ENCODE peak calls at places on chromosome 16, in four cellular contexts. S is HepG2, F is H1, B is SK-N-SH. C is an unnamed sample. For H3K4me1, the result is how much of the 10 kb centered on the place peaks cover.

GRCh38 chr16:3456374-3456773 is 12.9 kb downstream of the NAA60 start:
- DNase-seq in S (no peak), F (no peak), B (no peak), C (no peak)

GRCh38 chr16:30482366-30482765 is 9.8 kb downstream of the ITGAL start:
- DNase-seq in S (no peak), F (no peak), B (no peak), C (no peak)

GRCh38 chr16:21156767-21157467 is 1.6 kb upstream of the LDAF1 start:
- DNase-seq in S (peak), F (no peak), B (peak), C (no peak)

GRCh38 chr16:77169650-77170236 is 21.2 kb upstream of the MON1B start:
- DNase-seq in S (peak), F (peak), B (peak), C (no peak)

GRCh38 chr16:19393226-19394074 is 24.2 kb upstream of the TMC5 start:
- DNase-seq in S (no peak), F (no peak), B (no peak), C (no peak)

GRCh38 chr16:82700541-82701240 is 73.9 kb downstream of the CDH13 start:
- DNase-seq in S (no peak), F (no peak), B (no peak), C (peak)

GRCh38 chr16:4288148-4288921 is 15.5 kb upstream of the TFAP4 start:
- DNase-seq in S (peak), F (no peak), B (peak), C (no peak)

GRCh38 chr16:89581045-89581695 is 5.6 kb downstream of the CPNE7 start:
- DNase-seq in S (peak), F (no peak), B (no peak), C (no peak)

GRCh38 chr16:68444058-68444657 is 4.2 kb downstream of the SMPD3 start:
- DNase-seq in S (peak), F (no peak), B (no peak), C (no peak)

GRCh38 chr16:89344846-89345577 is 127.5 kb downstream of the ZNF778 start:
- DNase-seq in S (no peak), F (no peak), B (no peak), C (no peak)

GRCh38 chr16:49311823-49312222 is 30.2 kb upstream of the CBLN1 start:
- DNase-seq in S (no peak), F (no peak), B (no peak), C (no peak)

DNA sequence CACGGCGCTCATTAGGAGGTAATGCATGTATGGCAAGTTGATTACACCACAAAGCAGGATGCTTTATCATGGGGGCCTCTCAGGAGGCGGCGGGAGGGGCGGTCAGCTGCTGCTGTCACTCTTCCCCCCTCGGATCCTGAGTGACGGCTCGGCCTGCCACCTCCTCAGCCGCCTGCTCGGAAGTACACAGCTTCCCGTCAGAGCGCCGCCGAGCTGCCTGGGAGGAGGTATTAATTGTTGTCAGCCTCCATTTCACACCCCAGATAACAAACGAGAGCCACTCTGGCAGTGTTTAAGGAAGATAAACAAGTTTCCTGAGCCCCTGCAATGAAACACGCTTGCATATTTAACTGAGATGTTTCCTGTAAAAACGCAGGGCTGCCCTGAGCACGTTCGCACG is 84.1 kb upstream of the IRX3 start:
- DNase-seq in S (no peak), F (no peak), B (no peak), C (no peak)
- TF ChIP-seq TAF1 in S (no peak), F (no peak), B (no peak), C (no peak)

DNA sequence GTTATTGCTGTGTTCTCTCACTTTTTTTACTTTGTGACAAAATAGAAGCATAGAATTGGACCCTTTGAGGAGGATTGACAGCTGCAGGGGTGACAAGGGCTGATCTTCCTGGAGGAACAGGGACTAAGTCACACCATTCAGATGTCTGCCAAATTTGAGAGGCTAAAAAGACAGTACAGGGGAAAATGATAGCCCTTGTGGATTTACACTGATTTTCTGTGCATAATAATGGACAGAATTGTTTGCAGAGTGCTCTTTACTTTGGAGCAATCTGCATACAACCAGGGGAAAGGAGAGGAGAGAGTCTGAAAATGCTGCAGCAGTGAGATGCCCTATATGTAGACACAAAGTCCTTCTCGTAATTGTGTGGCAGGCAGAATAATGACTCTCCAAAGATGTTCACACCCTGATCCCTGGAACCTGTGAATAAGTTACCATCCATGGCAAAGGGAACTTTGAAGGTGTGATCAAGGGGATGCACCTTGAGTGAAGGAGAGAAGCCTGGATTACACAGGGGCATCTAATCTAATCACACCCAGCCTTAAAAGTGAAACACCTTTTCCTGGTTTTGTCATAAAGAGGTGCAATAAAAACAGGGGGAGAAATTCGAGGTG is 221.4 kb upstream of the CPHXL start:
- DNase-seq in S (no peak), F (no peak), B (no peak), C (no peak)
- H3K4me1 ChIP-seq in S (under half), F (under half), B (under half), C (under half)

GRCh38 chr16:50635505-50636392 is 45.4 kb downstream of the SNX20 start:
- DNase-seq in S (no peak), F (no peak), B (peak), C (no peak)
- TF ChIP-seq TAF1 in S (no peak), F (no peak), B (no peak), C (no peak)

GRCh38 chr16:17414421-17414820 is 56.3 kb downstream of the XYLT1 start:
- DNase-seq in S (no peak), F (no peak), B (no peak), C (peak)

GRCh38 chr16:17413508-17413907 is 57.3 kb downstream of the XYLT1 start:
- DNase-seq in S (no peak), F (no peak), B (no peak), C (no peak)

GRCh38 chr16:17416461-17417221 is 54.1 kb downstream of the XYLT1 start:
- DNase-seq in S (no peak), F (no peak), B (peak), C (peak)

GRCh38 chr16:17412221-17412620 is 58.5 kb downstream of the XYLT1 start:
- DNase-seq in S (no peak), F (no peak), B (no peak), C (no peak)

GRCh38 chr16:17414916-17415315 is 55.8 kb downstream of the XYLT1 start:
- DNase-seq in S (no peak), F (no peak), B (no peak), C (no peak)
- H3K4me1 ChIP-seq in S (under half), F (under half), B (under half), C (half or more)

DNA sequence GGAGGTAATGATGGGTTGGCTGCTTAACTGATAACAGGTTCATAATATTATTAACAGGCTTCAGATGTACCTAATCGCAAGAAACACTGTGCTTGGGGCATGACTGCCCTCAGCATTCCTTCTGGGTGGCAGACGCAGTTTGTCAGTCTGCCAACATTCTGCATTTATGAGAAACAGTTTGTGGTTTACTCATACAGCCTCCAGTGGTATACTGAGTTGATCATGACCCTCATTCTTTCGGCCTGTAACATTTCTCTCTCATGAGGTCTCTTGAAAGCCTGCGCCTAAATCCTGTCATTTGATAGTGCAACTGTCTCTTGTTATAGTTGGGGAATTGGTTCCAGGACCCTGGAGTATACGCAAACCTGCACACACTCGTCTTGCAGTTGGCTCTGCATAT is 4.9 kb upstream of the RUSF1 start:
- DNase-seq in S (no peak), F (no peak), B (no peak), C (no peak)
- TF ChIP-seq TAF1 in S (no peak), F (no peak), B (no peak), C (no peak)

GRCh38 chr16:55499951-55500350 is 8.9 kb upstream of the LPCAT2 start:
- DNase-seq in S (no peak), F (no peak), B (no peak), C (no peak)
- H3K4me1 ChIP-seq in S (under half), F (under half), B (half or more), C (under half)

DNA sequence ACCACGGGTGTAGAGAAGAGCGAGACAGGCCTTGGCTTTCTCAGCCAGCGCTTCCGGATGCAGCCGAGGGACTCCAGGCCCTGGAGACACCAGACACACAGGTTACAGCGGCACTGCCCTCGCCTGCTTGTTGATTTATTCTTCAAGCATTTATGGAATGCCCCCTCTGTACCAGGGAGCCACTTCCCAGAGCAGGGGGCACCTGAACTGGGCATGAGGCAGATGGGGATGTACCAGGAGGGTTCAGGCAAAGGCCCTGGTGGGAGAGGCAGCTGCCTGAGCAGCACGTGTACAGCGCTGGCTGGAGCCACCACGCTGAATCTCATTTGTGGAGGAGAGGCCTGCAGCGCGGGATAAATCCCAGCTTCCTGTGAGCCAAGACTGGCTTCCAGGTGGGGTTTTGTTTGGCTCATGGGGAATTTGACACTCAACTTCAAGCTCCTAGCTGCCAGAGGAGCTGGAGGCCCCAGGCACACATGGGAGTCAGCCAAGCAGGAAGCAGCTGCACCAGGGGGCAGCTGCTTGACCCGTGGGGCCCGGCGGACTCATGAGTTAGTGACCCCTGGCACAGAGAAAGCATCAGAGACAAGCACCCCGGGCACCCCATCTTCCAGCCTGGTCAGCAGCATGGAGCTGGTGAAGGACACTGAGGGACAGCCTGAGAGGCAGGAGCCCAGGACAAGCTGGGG is 59.7 kb downstream of the IL21R start:
- DNase-seq in S (no peak), F (no peak), B (no peak), C (no peak)
- TF ChIP-seq TAF1 in S (no peak), F (no peak), B (no peak), C (no peak)

DNA sequence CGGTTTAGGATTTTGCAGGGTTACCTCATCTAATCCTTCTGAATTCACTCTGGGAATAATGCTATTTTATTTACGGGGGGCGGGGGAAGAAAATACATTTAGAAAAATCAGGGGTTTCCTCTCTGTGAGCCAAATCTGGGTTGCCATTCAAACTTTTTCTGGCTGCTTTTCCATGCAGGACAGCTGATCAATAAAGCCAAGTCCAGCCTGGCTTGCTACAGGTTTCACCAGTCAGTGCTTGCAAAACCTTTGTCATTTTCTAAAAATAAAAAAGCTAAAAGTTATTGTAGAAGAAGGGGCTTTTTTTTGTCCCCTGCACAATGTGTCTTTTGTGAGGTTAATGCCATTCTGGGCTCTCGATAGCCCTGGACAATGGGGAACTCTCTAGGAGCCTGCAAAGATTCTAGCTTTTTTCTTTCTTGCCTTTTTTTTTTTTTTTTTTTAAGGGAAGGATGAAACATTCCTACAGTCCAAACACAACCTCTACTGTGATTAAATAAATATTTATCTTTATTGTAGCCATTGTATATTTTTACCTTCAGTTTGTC is 13.1 kb upstream of the ZFHX3 start:
- DNase-seq in S (no peak), F (no peak), B (no peak), C (no peak)
- H3K4me1 ChIP-seq in S (under half), F (under half), B (under half), C (under half)

GRCh38 chr16:86214326-86215232 is 295.7 kb upstream of the FOXF1 start:
- DNase-seq in S (no peak), F (no peak), B (no peak), C (no peak)
- TF ChIP-seq TAF1 in S (no peak), F (no peak), B (no peak), C (no peak)

DNA sequence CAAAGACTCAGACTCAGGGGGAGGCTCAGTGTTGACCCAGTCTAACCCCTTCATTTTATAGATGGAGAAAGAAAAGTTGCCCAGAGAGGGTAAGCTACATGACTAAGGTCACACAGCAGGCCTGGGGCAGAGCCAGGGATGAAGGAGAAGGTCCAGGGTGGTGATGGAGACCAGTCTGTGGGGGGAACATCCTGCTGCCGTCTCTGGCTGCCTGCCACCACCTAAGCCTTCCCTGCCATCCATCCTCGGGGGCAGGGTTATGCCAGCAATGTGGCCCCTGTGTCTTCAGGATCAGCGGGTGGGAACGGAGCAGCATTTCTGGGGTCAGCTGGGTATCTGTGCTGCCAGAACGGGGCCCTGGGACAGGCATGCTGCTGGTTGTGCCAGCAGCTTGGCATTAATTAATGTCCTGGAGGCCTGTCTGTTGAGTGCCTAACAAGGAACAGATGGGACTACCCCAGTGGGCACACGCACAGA is 5.5 kb downstream of the DOK4 start:
- DNase-seq in S (no peak), F (no peak), B (peak), C (no peak)
- H3K4me1 ChIP-seq in S (half or more), F (under half), B (under half), C (under half)